ENCODE peak calls at places on chromosome 1, in four cellular contexts. O is ureter, X is tibial nerve, Q is HFFc6. H is an unnamed sample.

GRCh38 chr1:66725885-66726665 is 26.2 kb upstream of the DYNLT5 start:
- DNase-seq in O (peak; percentile 46), X (peak; percentile 80), Q (peak; percentile 42), H (peak; percentile 37)

GRCh38 chr1:7856345-7856744 is 3.5 kb upstream of the UTS2 start:
- DNase-seq in O (no peak), X (no peak), Q (no peak), H (no peak)

GRCh38 chr1:33577663-33578062 is 105.2 kb downstream of the ZSCAN20 start:
- DNase-seq in O (no peak), X (no peak), Q (no peak), H (no peak)

GRCh38 chr1:228465571-228466146 is 21.5 kb upstream of the RNF187 start:
- DNase-seq in O (no peak), X (no peak), Q (no peak), H (no peak)

GRCh38 chr1:172252296-172252695 is 168.2 kb upstream of the C1orf105 start:
- DNase-seq in O (no peak), X (no peak), Q (no peak), H (no peak)

GRCh38 chr1:18597159-18598042 is 33.2 kb upstream of the PAX7 start:
- DNase-seq in O (peak; percentile 69), X (peak; percentile 40), Q (no peak), H (peak; percentile 47)

GRCh38 chr1:174116042-174116441 is 43.3 kb upstream of the RABGAP1L start:
- DNase-seq in O (no peak), X (no peak), Q (no peak), H (no peak)

GRCh38 chr1:204072951-204073836 is at the start of gene SOX13:
- DNase-seq in O (peak; percentile 92), X (peak; percentile 86), Q (peak; percentile 81), H (peak; percentile 94)

GRCh38 chr1:224380003-224380402 is 23.3 kb downstream of the CNIH4 start:
- DNase-seq in O (no peak), X (no peak), Q (no peak), H (no peak)

GRCh38 chr1:6971048-6971447 is 185.8 kb downstream of the CAMTA1 start:
- DNase-seq in O (no peak), X (no peak), Q (peak; percentile 22), H (no peak)

GRCh38 chr1:234400773-234401172 is 27.5 kb downstream of the COA6 start:
- DNase-seq in O (no peak), X (no peak), Q (no peak), H (no peak)

GRCh38 chr1:199084293-199084692 is 445.5 kb downstream of the PTPRC start:
- DNase-seq in O (no peak), X (no peak), Q (no peak), H (no peak)